ENCODE peak calls at places on chromosomes 6 and 20, in seven cellular contexts. Y, T, G, P, K, U and V are unnamed samples.

GRCh38 chr20:15784020-15784419 is 789.2 kb downstream of the KIF16B start:
- DNase-seq in T (no peak), P (no peak), Y (no peak), U (no peak), K (no peak), G (no peak), V (no peak)

GRCh38 chr6:32267035-32267434 is 43.2 kb upstream of the NOTCH4 start:
- DNase-seq in U (no peak), K (no peak), T (no peak), Y (no peak), P (no peak), G (no peak), V (no peak)

GRCh38 chr20:8315639-8316573 is 183.8 kb downstream of the PLCB1 start:
- DNase-seq in T (no peak), G (no peak), K (no peak), P (no peak), Y (no peak), U (peak), V (no peak)

GRCh38 chr6:105911106-105911629 is 175.0 kb upstream of the PRDM1 start:
- DNase-seq in T (no peak), Y (no peak), G (no peak), K (no peak), P (no peak), U (no peak), V (no peak)

GRCh38 chr6:90646936-90647335 is 60.1 kb upstream of the MAP3K7 start:
- DNase-seq in P (no peak), G (no peak), K (no peak), U (no peak), T (no peak), Y (peak), V (no peak)

GRCh38 chr6:34146801-34147592 is 1.1 kb upstream of the GRM4 start:
- DNase-seq in Y (no peak), U (no peak), P (peak), G (no peak), T (no peak), K (no peak), V (no peak)

GRCh38 chr6:156379946-156380707 is 397.1 kb upstream of the ARID1B start:
- DNase-seq in U (no peak), Y (no peak), P (no peak), K (no peak), T (peak), G (no peak), V (no peak)

GRCh38 chr6:13923527-13924145 is 1.1 kb upstream of the RNF182 start:
- DNase-seq in U (no peak), T (no peak), Y (no peak), G (no peak), K (no peak), P (no peak), V (no peak)

GRCh38 chr6:105326216-105326615 is 76.7 kb downstream of the PREP start:
- DNase-seq in P (no peak), Y (no peak), U (peak), T (no peak), G (no peak), K (no peak), V (no peak)

GRCh38 chr6:11769816-11770545 is 8.6 kb downstream of the ADTRP start:
- DNase-seq in G (no peak), K (no peak), Y (peak), P (no peak), U (peak), T (no peak), V (no peak)

GRCh38 chr20:38418509-38419204 is 16.5 kb downstream of the SNHG17 start:
- DNase-seq in Y (no peak), P (no peak), T (no peak), G (no peak), U (no peak), K (no peak), V (no peak)

GRCh38 chr6:118495639-118496296 is 52.3 kb upstream of the PLN start:
- DNase-seq in Y (peak), K (no peak), T (no peak), P (no peak), G (no peak), U (no peak), V (no peak)

GRCh38 chr6:163427498-163428254 is 13.2 kb downstream of the QKI start:
- DNase-seq in U (peak), T (no peak), G (no peak), Y (peak), P (no peak), K (peak), V (peak)

GRCh38 chr6:35181933-35182612 is 31.7 kb upstream of the SCUBE3 start:
- DNase-seq in Y (peak), P (peak), K (no peak), U (no peak), T (no peak), G (no peak), V (no peak)